ENCODE peak calls at places on chromosome 14, in six cellular contexts. V is neuronal stem cell, O is RWPE1, Y is heart right ventricle, P is HCT116, I is SK-N-MC. W is an unnamed sample.

GRCh38 chr14:39212034-39212433 is 21.7 kb upstream of the MIA2 start:
- DNase-seq in V (no peak), I (no peak), O (no peak), Y (no peak), P (no peak), W (no peak)

GRCh38 chr14:77599894-77600293 is 16.5 kb downstream of the SPTLC2 start:
- DNase-seq in I (no peak), P (no peak), Y (no peak), O (no peak), V (no peak), W (no peak)

GRCh38 chr14:102905116-102906108 is 17.1 kb upstream of the AMN start:
- DNase-seq in V (no peak), P (no peak), Y (no peak), I (no peak), O (no peak), W (no peak)

GRCh38 chr14:77143071-77143470 is 1.5 kb upstream of the ZDHHC22 start:
- DNase-seq in O (no peak), V (no peak), I (no peak), P (no peak), Y (no peak), W (peak)

GRCh38 chr14:93223565-93223964 is 16.5 kb downstream of the UBR7 start:
- DNase-seq in P (no peak), I (no peak), Y (no peak), O (no peak), V (no peak), W (no peak)

GRCh38 chr14:100476012-100476822 is 111.0 kb downstream of the BEGAIN start:
- DNase-seq in Y (no peak), O (peak), I (no peak), V (no peak), P (peak), W (no peak)

GRCh38 chr14:56339855-56340701 is 221.9 kb downstream of the PELI2 start:
- DNase-seq in O (peak), Y (peak), I (peak), P (peak), V (peak), W (peak)

GRCh38 chr14:87705439-87705896 is 287.5 kb downstream of the GALC start:
- DNase-seq in Y (peak), P (no peak), I (no peak), O (no peak), V (no peak), W (no peak)

GRCh38 chr14:34187645-34188044 is 236.8 kb upstream of the EGLN3 start:
- DNase-seq in Y (no peak), I (no peak), V (no peak), P (no peak), O (no peak), W (no peak)

GRCh38 chr14:47675489-47676300 is at the start of gene MDGA2:
- DNase-seq in O (peak), Y (no peak), V (peak), P (no peak), I (no peak), W (no peak)

GRCh38 chr14:32102152-32102787 is 25.2 kb downstream of the ARHGAP5 start:
- DNase-seq in V (no peak), I (peak), Y (no peak), P (no peak), O (no peak), W (no peak)

GRCh38 chr14:76186318-76187027 is 34.8 kb downstream of the GPATCH2L start:
- DNase-seq in I (no peak), P (no peak), Y (no peak), V (no peak), O (no peak), W (no peak)

GRCh38 chr14:91458612-91459011 is 41.0 kb upstream of the CCDC88C start:
- DNase-seq in V (no peak), P (no peak), O (no peak), I (no peak), Y (no peak), W (no peak)

GRCh38 chr14:91113829-91114078 is at the start of gene DGLUCY:
- DNase-seq in P (no peak), V (no peak), O (no peak), Y (peak), I (no peak), W (no peak)

GRCh38 chr14:25993830-25994229 is 604.0 kb downstream of the NOVA1 start:
- DNase-seq in Y (no peak), V (no peak), I (no peak), O (no peak), P (no peak), W (no peak)

GRCh38 chr14:49867831-49868719 is 15.5 kb upstream of the NEMF start:
- DNase-seq in Y (peak), P (peak), O (peak), I (no peak), V (peak), W (peak)

GRCh38 chr14:27371209-27371608 is 773.4 kb upstream of the NOVA1 start:
- DNase-seq in I (no peak), P (no peak), V (no peak), O (no peak), Y (no peak), W (no peak)

GRCh38 chr14:74671789-74672188 is 41.1 kb downstream of the AREL1 start:
- DNase-seq in P (no peak), V (no peak), Y (no peak), O (peak), I (no peak), W (no peak)

GRCh38 chr14:99884834-99885648 is 91.8 kb downstream of the EML1 start:
- DNase-seq in V (no peak), Y (peak), O (peak), I (no peak), P (peak), W (no peak)

GRCh38 chr14:102356280-102356679 is 6.4 kb downstream of the CINP start:
- DNase-seq in P (no peak), O (no peak), I (no peak), V (no peak), Y (no peak), W (no peak)

GRCh38 chr14:28661171-28661772 is 105.3 kb upstream of the FOXG1 start:
- DNase-seq in P (no peak), O (peak), I (no peak), V (no peak), Y (no peak), W (no peak)

GRCh38 chr14:99792551-99793212 is 531 bp upstream of the EML1 start:
- DNase-seq in P (no peak), O (no peak), I (no peak), V (no peak), Y (no peak), W (no peak)

GRCh38 chr14:34030864-34031263 is 80.0 kb upstream of the EGLN3 start:
- DNase-seq in I (no peak), Y (peak), P (no peak), V (no peak), O (no peak), W (peak)

GRCh38 chr14:86787782-86788181 is 1205.2 kb downstream of the GALC start:
- DNase-seq in O (no peak), P (no peak), V (no peak), Y (no peak), I (no peak), W (no peak)

GRCh38 chr14:104802120-104802912 is 1.4 kb downstream of the ZBTB42 start:
- DNase-seq in O (no peak), Y (no peak), I (no peak), V (no peak), P (no peak), W (no peak)
- H3K27ac ChIP-seq in O (no peak), Y (no peak), I (no peak), V (no peak), P (no peak), W (no peak)

GRCh38 chr14:68177728-68178127 is 358.1 kb downstream of the RAD51B start:
- DNase-seq in I (no peak), V (no peak), P (no peak), O (no peak), Y (no peak), W (no peak)

GRCh38 chr14:68182492-68182891 is 362.9 kb downstream of the RAD51B start:
- DNase-seq in Y (no peak), P (no peak), I (no peak), O (no peak), V (no peak), W (no peak)

GRCh38 chr14:68178282-68178681 is 358.7 kb downstream of the RAD51B start:
- DNase-seq in V (no peak), I (no peak), O (no peak), P (no peak), Y (no peak), W (no peak)

GRCh38 chr14:68176687-68177086 is 357.1 kb downstream of the RAD51B start:
- DNase-seq in P (no peak), I (no peak), Y (no peak), V (no peak), O (no peak), W (no peak)

GRCh38 chr14:68181395-68182326 is 362.1 kb downstream of the RAD51B start:
- DNase-seq in I (no peak), P (peak), O (peak), V (no peak), Y (no peak), W (no peak)
- H3K27ac ChIP-seq in I (no peak), P (peak), O (no peak), V (no peak), Y (no peak), W (no peak)

GRCh38 chr14:69796797-69797500 is at the start of gene SLC10A1:
- DNase-seq in I (no peak), P (no peak), Y (no peak), V (no peak), O (no peak), W (no peak)
- H3K27ac ChIP-seq in I (no peak), P (no peak), Y (no peak), V (no peak), O (no peak), W (no peak)

GRCh38 chr14:68971411-68972035 is 7.6 kb downstream of the ACTN1 start:
- DNase-seq in V (no peak), I (no peak), O (no peak), Y (no peak), P (no peak), W (no peak)

GRCh38 chr14:68970736-68971135 is 8.4 kb downstream of the ACTN1 start:
- DNase-seq in I (no peak), Y (no peak), V (no peak), O (no peak), P (no peak), W (no peak)

GRCh38 chr14:68969278-68969677 is 9.8 kb downstream of the ACTN1 start:
- DNase-seq in Y (peak), V (no peak), I (no peak), P (no peak), O (no peak), W (no peak)

GRCh38 chr14:68968721-68969120 is 10.4 kb downstream of the ACTN1 start:
- DNase-seq in O (no peak), Y (no peak), V (no peak), I (no peak), P (no peak), W (no peak)

DNA sequence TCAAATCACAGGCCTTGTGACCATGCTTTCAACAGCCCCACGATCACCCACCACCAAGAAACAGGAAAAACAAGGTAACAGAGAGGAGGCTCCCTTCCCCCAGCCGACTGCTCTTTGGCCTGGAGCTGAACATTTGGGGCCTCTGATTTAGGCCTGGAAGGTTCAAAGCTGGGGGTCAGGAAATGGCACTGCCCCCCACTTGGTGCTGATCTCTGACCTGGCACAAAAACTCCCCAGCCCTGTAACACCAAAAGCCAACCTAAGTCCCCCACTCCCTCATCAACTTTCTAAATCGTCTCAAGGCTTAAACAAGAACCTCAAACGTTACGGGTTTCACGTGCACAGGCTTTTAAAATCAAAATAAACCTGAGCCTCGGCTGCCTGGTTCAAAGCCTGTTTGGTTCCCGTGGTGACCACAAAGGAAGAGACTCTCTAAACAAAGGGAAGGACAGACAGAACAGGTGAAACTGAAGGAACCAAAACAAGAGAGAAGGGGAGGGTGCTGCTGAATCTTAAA is 8.9 kb downstream of the ACTN1 start:
- DNase-seq in V (no peak), O (no peak), I (no peak), P (no peak), Y (no peak), W (peak)
- H3K27ac ChIP-seq in V (no peak), O (peak), I (no peak), P (no peak), Y (peak), W (peak)

DNA sequence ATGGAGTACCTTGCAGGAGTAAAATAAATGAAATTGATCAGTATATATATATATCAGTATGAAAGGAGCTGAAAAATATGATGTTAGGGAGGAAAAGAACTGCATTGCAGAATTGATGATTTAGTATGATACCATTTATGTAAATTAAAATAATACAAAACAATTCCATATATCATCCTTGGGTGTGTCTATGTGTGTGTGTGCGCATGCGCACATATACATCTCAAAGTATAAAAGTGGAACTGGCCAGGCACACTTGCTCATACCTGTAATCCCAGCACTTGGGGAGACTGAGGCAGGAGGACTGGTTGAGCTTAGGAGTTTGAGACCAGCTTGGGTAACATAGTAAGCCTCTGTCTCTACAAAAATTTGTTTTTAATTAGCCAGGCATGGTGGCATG is 15.4 kb downstream of the GALNT16 start:
- DNase-seq in O (no peak), V (no peak), P (no peak), I (no peak), Y (no peak), W (no peak)
- H3K27ac ChIP-seq in O (no peak), V (no peak), P (no peak), I (no peak), Y (peak), W (no peak)

GRCh38 chr14:22194669-22195068 is 394.4 kb downstream of the DAD1 start:
- DNase-seq in P (no peak), O (no peak), I (peak), Y (no peak), V (no peak), W (no peak)

GRCh38 chr14:22188346-22188745 is 400.7 kb downstream of the DAD1 start:
- DNase-seq in O (no peak), Y (no peak), V (no peak), I (no peak), P (no peak), W (no peak)

GRCh38 chr14:22190411-22191191 is 398.4 kb downstream of the DAD1 start:
- DNase-seq in Y (no peak), O (no peak), P (no peak), V (no peak), I (no peak), W (no peak)

GRCh38 chr14:22185191-22185590 is 403.8 kb downstream of the DAD1 start:
- DNase-seq in V (no peak), P (no peak), Y (no peak), O (no peak), I (no peak), W (no peak)

GRCh38 chr14:22189873-22190272 is 399.2 kb downstream of the DAD1 start:
- DNase-seq in V (no peak), I (no peak), O (no peak), Y (no peak), P (no peak), W (no peak)
- H3K27ac ChIP-seq in V (no peak), I (no peak), O (no peak), Y (no peak), P (no peak), W (no peak)

GRCh38 chr14:20387577-20387976 is 25.7 kb downstream of the TEP1 start:
- DNase-seq in P (no peak), O (no peak), I (no peak), Y (no peak), V (no peak), W (no peak)
- H3K27ac ChIP-seq in P (no peak), O (no peak), I (no peak), Y (no peak), V (no peak), W (no peak)

GRCh38 chr14:61104358-61104757 is 123.3 kb downstream of the SLC38A6 start:
- DNase-seq in P (no peak), O (no peak), V (no peak), Y (no peak), I (no peak), W (no peak)
- H3K27ac ChIP-seq in P (peak), O (peak), V (no peak), Y (peak), I (peak), W (peak)